ENCODE peak calls at places on chromosome 10, in eight cellular contexts. One of them, this sample, is unnamed.
A peak's percentile ranks its signal among the peaks of the same experiment; 100 is the strongest.

GRCh38 chr10:47057471-47057870 is 146.2 kb downstream of the PTPN20 start:
- DNase-seq in lower lobe of right lung: no peak
- DNase-seq in colonic mucosa: no peak
- DNase-seq in thoracic aorta: no peak
- DNase-seq in heart right ventricle: no peak
- DNase-seq in kidney epithelial cell: no peak
- DNase-seq in esophagus muscularis mucosa: no peak
- DNase-seq in uterus: no peak
- DNase-seq in this sample: no peak

GRCh38 chr10:99524736-99525380 is 7.9 kb upstream of the NKX2-3 start:
- DNase-seq in lower lobe of right lung: no peak
- DNase-seq in colonic mucosa: no peak
- DNase-seq in thoracic aorta: no peak
- DNase-seq in heart right ventricle: no peak
- DNase-seq in kidney epithelial cell: no peak
- DNase-seq in esophagus muscularis mucosa: no peak
- DNase-seq in uterus: no peak
- DNase-seq in this sample: no peak

GRCh38 chr10:103949728-103950127 is 17.2 kb upstream of the SLK start:
- DNase-seq in lower lobe of right lung: no peak
- DNase-seq in colonic mucosa: no peak
- DNase-seq in thoracic aorta: no peak
- DNase-seq in heart right ventricle: no peak
- DNase-seq in kidney epithelial cell: no peak
- DNase-seq in esophagus muscularis mucosa: no peak
- DNase-seq in uterus: no peak
- DNase-seq in this sample: no peak

GRCh38 chr10:132152896-132153580 is 33.7 kb upstream of the DPYSL4 start:
- DNase-seq in lower lobe of right lung: peak; percentile 30
- DNase-seq in colonic mucosa: no peak
- DNase-seq in thoracic aorta: no peak
- DNase-seq in heart right ventricle: no peak
- DNase-seq in kidney epithelial cell: no peak
- DNase-seq in esophagus muscularis mucosa: no peak
- DNase-seq in uterus: no peak
- DNase-seq in this sample: peak; percentile 8

GRCh38 chr10:132136689-132137088 is 50.1 kb upstream of the DPYSL4 start:
- DNase-seq in lower lobe of right lung: peak; percentile 14
- DNase-seq in colonic mucosa: no peak
- DNase-seq in thoracic aorta: no peak
- DNase-seq in heart right ventricle: no peak
- DNase-seq in kidney epithelial cell: no peak
- DNase-seq in esophagus muscularis mucosa: no peak
- DNase-seq in uterus: no peak
- DNase-seq in this sample: no peak

GRCh38 chr10:35510891-35511290 is 94.2 kb upstream of the GJD4 start:
- DNase-seq in lower lobe of right lung: no peak
- DNase-seq in colonic mucosa: no peak
- DNase-seq in thoracic aorta: no peak
- DNase-seq in heart right ventricle: no peak
- DNase-seq in kidney epithelial cell: no peak
- DNase-seq in esophagus muscularis mucosa: no peak
- DNase-seq in uterus: no peak
- DNase-seq in this sample: no peak

GRCh38 chr10:69389827-69390490 is 26.8 kb downstream of the TACR2 start:
- DNase-seq in lower lobe of right lung: no peak
- DNase-seq in colonic mucosa: no peak
- DNase-seq in thoracic aorta: no peak
- DNase-seq in heart right ventricle: peak; percentile 46
- DNase-seq in kidney epithelial cell: no peak
- DNase-seq in esophagus muscularis mucosa: no peak
- DNase-seq in uterus: no peak
- DNase-seq in this sample: peak; percentile 62

GRCh38 chr10:125984346-125984745 is 88.0 kb downstream of the FANK1 start:
- DNase-seq in lower lobe of right lung: no peak
- DNase-seq in colonic mucosa: no peak
- DNase-seq in thoracic aorta: no peak
- DNase-seq in heart right ventricle: no peak
- DNase-seq in kidney epithelial cell: no peak
- DNase-seq in esophagus muscularis mucosa: no peak
- DNase-seq in uterus: no peak
- DNase-seq in this sample: no peak

GRCh38 chr10:100759331-100759730 is 13.9 kb downstream of the PAX2 start:
- DNase-seq in lower lobe of right lung: no peak
- DNase-seq in colonic mucosa: no peak
- DNase-seq in thoracic aorta: no peak
- DNase-seq in heart right ventricle: no peak
- DNase-seq in kidney epithelial cell: no peak
- DNase-seq in esophagus muscularis mucosa: no peak
- DNase-seq in uterus: no peak
- DNase-seq in this sample: no peak

GRCh38 chr10:126538439-126539140 is 131.9 kb downstream of the C10orf90 start:
- DNase-seq in lower lobe of right lung: no peak
- DNase-seq in colonic mucosa: no peak
- DNase-seq in thoracic aorta: no peak
- DNase-seq in heart right ventricle: no peak
- DNase-seq in kidney epithelial cell: no peak
- DNase-seq in esophagus muscularis mucosa: peak; percentile 29
- DNase-seq in uterus: no peak
- DNase-seq in this sample: no peak

GRCh38 chr10:13984647-13985155 is 346.0 kb downstream of the FRMD4A start:
- DNase-seq in lower lobe of right lung: no peak
- DNase-seq in colonic mucosa: no peak
- DNase-seq in thoracic aorta: no peak
- DNase-seq in heart right ventricle: no peak
- DNase-seq in kidney epithelial cell: no peak
- DNase-seq in esophagus muscularis mucosa: no peak
- DNase-seq in uterus: no peak
- DNase-seq in this sample: no peak

GRCh38 chr10:6581750-6582697 is 1.9 kb upstream of the PRKCQ start:
- DNase-seq in lower lobe of right lung: no peak
- DNase-seq in colonic mucosa: no peak
- DNase-seq in thoracic aorta: no peak
- DNase-seq in heart right ventricle: no peak
- DNase-seq in kidney epithelial cell: no peak
- DNase-seq in esophagus muscularis mucosa: no peak
- DNase-seq in uterus: no peak
- DNase-seq in this sample: no peak

GRCh38 chr10:57320416-57320815 is 947.3 kb downstream of the IPMK start:
- DNase-seq in lower lobe of right lung: no peak
- DNase-seq in colonic mucosa: no peak
- DNase-seq in thoracic aorta: no peak
- DNase-seq in heart right ventricle: no peak
- DNase-seq in kidney epithelial cell: no peak
- DNase-seq in esophagus muscularis mucosa: no peak
- DNase-seq in uterus: no peak
- DNase-seq in this sample: no peak

GRCh38 chr10:26869528-26869927 is 8.8 kb upstream of the ABI1 start:
- DNase-seq in lower lobe of right lung: no peak
- DNase-seq in colonic mucosa: no peak
- DNase-seq in thoracic aorta: no peak
- DNase-seq in heart right ventricle: no peak
- DNase-seq in kidney epithelial cell: no peak
- DNase-seq in esophagus muscularis mucosa: peak; percentile 53
- DNase-seq in uterus: no peak
- DNase-seq in this sample: no peak

GRCh38 chr10:108469940-108470339 is 1305.4 kb upstream of the SORCS1 start:
- DNase-seq in lower lobe of right lung: no peak
- DNase-seq in colonic mucosa: no peak
- DNase-seq in thoracic aorta: no peak
- DNase-seq in heart right ventricle: no peak
- DNase-seq in kidney epithelial cell: no peak
- DNase-seq in esophagus muscularis mucosa: no peak
- DNase-seq in uterus: no peak
- DNase-seq in this sample: no peak

GRCh38 chr10:105262666-105263065 is 621.6 kb downstream of the SORCS3 start:
- DNase-seq in lower lobe of right lung: no peak
- DNase-seq in colonic mucosa: no peak
- DNase-seq in thoracic aorta: no peak
- DNase-seq in heart right ventricle: no peak
- DNase-seq in kidney epithelial cell: no peak
- DNase-seq in esophagus muscularis mucosa: peak; percentile 5
- DNase-seq in uterus: no peak
- DNase-seq in this sample: no peak

GRCh38 chr10:43208147-43209063 is 58.5 kb downstream of the RASGEF1A start:
- DNase-seq in lower lobe of right lung: peak; percentile 28
- DNase-seq in colonic mucosa: no peak
- DNase-seq in thoracic aorta: no peak
- DNase-seq in heart right ventricle: no peak
- DNase-seq in kidney epithelial cell: no peak
- DNase-seq in esophagus muscularis mucosa: no peak
- DNase-seq in uterus: peak; percentile 7
- DNase-seq in this sample: peak; percentile 35

GRCh38 chr10:121532465-121532864 is 65.8 kb downstream of the FGFR2 start:
- DNase-seq in lower lobe of right lung: no peak
- DNase-seq in colonic mucosa: no peak
- DNase-seq in thoracic aorta: no peak
- DNase-seq in heart right ventricle: no peak
- DNase-seq in kidney epithelial cell: no peak
- DNase-seq in esophagus muscularis mucosa: no peak
- DNase-seq in uterus: no peak
- DNase-seq in this sample: no peak

GRCh38 chr10:60203993-60204618 is 185.6 kb downstream of the ANK3 start:
- DNase-seq in lower lobe of right lung: no peak
- DNase-seq in colonic mucosa: no peak
- DNase-seq in thoracic aorta: no peak
- DNase-seq in heart right ventricle: no peak
- DNase-seq in kidney epithelial cell: no peak
- DNase-seq in esophagus muscularis mucosa: no peak
- DNase-seq in uterus: no peak
- DNase-seq in this sample: no peak

GRCh38 chr10:71767420-71768035 is 5.8 kb downstream of the VSIR start:
- DNase-seq in lower lobe of right lung: peak; percentile 73
- DNase-seq in colonic mucosa: peak; percentile 53
- DNase-seq in thoracic aorta: no peak
- DNase-seq in heart right ventricle: peak; percentile 86
- DNase-seq in kidney epithelial cell: no peak
- DNase-seq in esophagus muscularis mucosa: no peak
- DNase-seq in uterus: peak; percentile 62
- DNase-seq in this sample: peak; percentile 74

GRCh38 chr10:49446031-49446430 is 50.1 kb upstream of the DRGX start:
- DNase-seq in lower lobe of right lung: no peak
- DNase-seq in colonic mucosa: no peak
- DNase-seq in thoracic aorta: no peak
- DNase-seq in heart right ventricle: no peak
- DNase-seq in kidney epithelial cell: no peak
- DNase-seq in esophagus muscularis mucosa: no peak
- DNase-seq in uterus: no peak
- DNase-seq in this sample: no peak

GRCh38 chr10:103745264-103746247 is 109.8 kb downstream of the SH3PXD2A start:
- DNase-seq in lower lobe of right lung: no peak
- DNase-seq in colonic mucosa: peak; percentile 47
- DNase-seq in thoracic aorta: no peak
- DNase-seq in heart right ventricle: no peak
- DNase-seq in kidney epithelial cell: no peak
- DNase-seq in esophagus muscularis mucosa: no peak
- DNase-seq in uterus: no peak
- DNase-seq in this sample: peak; percentile 23

GRCh38 chr10:89419548-89419947 is 5.2 kb downstream of the IFIT5 start:
- DNase-seq in lower lobe of right lung: no peak
- DNase-seq in colonic mucosa: no peak
- DNase-seq in thoracic aorta: no peak
- DNase-seq in heart right ventricle: peak; percentile 16
- DNase-seq in kidney epithelial cell: no peak
- DNase-seq in esophagus muscularis mucosa: no peak
- DNase-seq in uterus: no peak
- DNase-seq in this sample: no peak
- TF ChIP-seq CTCF in lower lobe of right lung: peak; percentile 33
- TF ChIP-seq CTCF in colonic mucosa: no peak
- TF ChIP-seq CTCF in thoracic aorta: no peak
- TF ChIP-seq CTCF in heart right ventricle: peak; percentile 50
- TF ChIP-seq CTCF in kidney epithelial cell: peak; percentile 28
- TF ChIP-seq CTCF in esophagus muscularis mucosa: no peak
- TF ChIP-seq CTCF in uterus: peak; percentile 29
- TF ChIP-seq CTCF in this sample: no peak

GRCh38 chr10:122568551-122568950 is 8.0 kb downstream of the DMBT1 start:
- DNase-seq in lower lobe of right lung: no peak
- DNase-seq in colonic mucosa: no peak
- DNase-seq in thoracic aorta: no peak
- DNase-seq in heart right ventricle: no peak
- DNase-seq in kidney epithelial cell: no peak
- DNase-seq in esophagus muscularis mucosa: no peak
- DNase-seq in uterus: no peak
- DNase-seq in this sample: no peak
- H3K27me3 ChIP-seq in lower lobe of right lung: peaks cover 3% of the 10 kb centered on the region
- H3K27me3 ChIP-seq in colonic mucosa: no peaks in the 10 kb centered on the region
- H3K27me3 ChIP-seq in thoracic aorta: no peaks in the 10 kb centered on the region
- H3K27me3 ChIP-seq in heart right ventricle: peaks cover 7% of the 10 kb centered on the region
- H3K27me3 ChIP-seq in kidney epithelial cell: peaks cover 3% of the 10 kb centered on the region
- H3K27me3 ChIP-seq in esophagus muscularis mucosa: no peaks in the 10 kb centered on the region
- H3K27me3 ChIP-seq in uterus: no peaks in the 10 kb centered on the region
- H3K27me3 ChIP-seq in this sample: no peaks in the 10 kb centered on the region

DNA sequence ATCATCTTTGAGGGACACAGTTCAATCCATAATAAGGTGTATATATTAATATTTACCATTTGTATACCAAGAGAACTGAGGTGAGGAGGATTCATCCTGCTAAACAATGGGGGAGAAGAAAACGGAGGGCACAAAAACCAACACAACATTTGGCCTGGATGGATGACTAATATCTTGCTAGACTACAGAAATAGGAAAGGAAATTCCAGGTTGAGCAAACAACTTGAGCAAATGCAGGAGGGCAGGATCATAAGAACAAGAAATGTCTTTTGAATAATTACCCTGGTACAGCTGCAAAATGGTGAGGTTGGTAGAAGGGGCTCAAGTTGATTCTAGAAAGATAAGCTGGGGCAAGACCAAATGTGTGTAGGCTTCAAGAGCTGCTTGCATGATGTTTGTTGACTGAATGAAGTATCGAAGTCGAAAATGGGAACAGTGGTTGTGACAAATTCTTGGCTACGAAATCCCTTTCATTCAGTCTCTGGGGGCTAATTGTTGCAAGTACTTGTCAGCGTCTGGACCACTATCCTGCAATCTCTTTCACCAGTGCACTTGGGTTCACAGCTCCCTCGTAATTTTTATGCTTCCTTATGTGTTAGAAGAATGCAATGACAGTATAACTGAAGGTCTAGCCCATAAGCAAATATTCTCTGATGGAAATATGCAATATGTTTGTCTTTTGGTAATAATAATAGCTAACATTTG is 176.2 kb downstream of the PTEN start:
- DNase-seq in lower lobe of right lung: no peak
- DNase-seq in colonic mucosa: no peak
- DNase-seq in thoracic aorta: no peak
- DNase-seq in heart right ventricle: peak; percentile 17
- DNase-seq in kidney epithelial cell: no peak
- DNase-seq in esophagus muscularis mucosa: no peak
- DNase-seq in uterus: no peak
- DNase-seq in this sample: no peak
- H3K4me3 ChIP-seq in lower lobe of right lung: no peak overlapping the region
- H3K4me3 ChIP-seq in colonic mucosa: no peak overlapping the region
- H3K4me3 ChIP-seq in thoracic aorta: no peak overlapping the region
- H3K4me3 ChIP-seq in heart right ventricle: no peak overlapping the region
- H3K4me3 ChIP-seq in kidney epithelial cell: no peak overlapping the region
- H3K4me3 ChIP-seq in esophagus muscularis mucosa: no peak overlapping the region
- H3K4me3 ChIP-seq in uterus: no peak overlapping the region
- H3K4me3 ChIP-seq in this sample: no peak overlapping the region

DNA sequence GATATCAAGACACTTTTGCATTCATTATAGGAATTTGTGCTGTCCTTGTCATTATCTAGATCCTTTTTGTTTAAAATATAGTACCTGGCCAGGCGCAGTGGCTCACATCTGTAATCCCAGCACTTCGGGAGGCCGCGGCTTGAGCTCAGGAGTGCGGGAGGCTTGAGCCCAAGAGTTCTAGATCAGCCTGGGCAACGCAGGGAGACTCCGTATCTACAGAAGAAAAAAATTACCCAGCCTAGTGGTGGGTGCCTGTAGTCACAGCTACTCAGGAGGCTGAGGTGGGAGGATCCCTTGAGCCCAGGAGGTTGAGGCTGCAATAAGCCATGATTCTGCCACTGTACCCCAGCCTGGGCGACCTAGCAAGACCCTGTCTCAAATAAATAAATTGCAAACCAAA is 621 bp upstream of the MORN4 start:
- DNase-seq in lower lobe of right lung: no peak
- DNase-seq in colonic mucosa: peak; percentile 25
- DNase-seq in thoracic aorta: no peak
- DNase-seq in heart right ventricle: no peak
- DNase-seq in kidney epithelial cell: no peak
- DNase-seq in esophagus muscularis mucosa: no peak
- DNase-seq in uterus: no peak
- DNase-seq in this sample: no peak
- TF ChIP-seq CTCF in lower lobe of right lung: peak; percentile 21
- TF ChIP-seq CTCF in colonic mucosa: peak; percentile 31
- TF ChIP-seq CTCF in thoracic aorta: no peak
- TF ChIP-seq CTCF in heart right ventricle: no peak
- TF ChIP-seq CTCF in kidney epithelial cell: peak; percentile 4
- TF ChIP-seq CTCF in esophagus muscularis mucosa: peak; percentile 5
- TF ChIP-seq CTCF in uterus: no peak
- TF ChIP-seq CTCF in this sample: peak; percentile 11